ENCODE peak calls at places on chromosomes 1 and 21, in eight cellular contexts. One of them, this sample, is unnamed.

GRCh38 chr1:96596226-96596625 is 125.4 kb upstream of the PTBP2 start:
- DNase-seq in endodermal cell: peak; percentile 87
- DNase-seq in tibial nerve: no peak
- DNase-seq in HFFc6: peak; percentile 2
- DNase-seq in mesothelial cell of epicardium: no peak
- DNase-seq in pancreas: no peak
- DNase-seq in fibroblast of lung: peak; percentile 13
- DNase-seq in fibroblast of pulmonary artery: peak; percentile 45
- DNase-seq in this sample: no peak

GRCh38 chr1:99548924-99549605 is 96.8 kb upstream of the PALMD start:
- DNase-seq in endodermal cell: no peak
- DNase-seq in tibial nerve: no peak
- DNase-seq in HFFc6: no peak
- DNase-seq in mesothelial cell of epicardium: no peak
- DNase-seq in pancreas: no peak
- DNase-seq in fibroblast of lung: peak; percentile 69
- DNase-seq in fibroblast of pulmonary artery: peak; percentile 71
- DNase-seq in this sample: no peak

GRCh38 chr1:26021647-26022403 is at the start of gene EXTL1:
- DNase-seq in endodermal cell: peak; percentile 91
- DNase-seq in tibial nerve: no peak
- DNase-seq in HFFc6: peak; percentile 39
- DNase-seq in mesothelial cell of epicardium: peak; percentile 56
- DNase-seq in pancreas: peak; percentile 33
- DNase-seq in fibroblast of lung: peak; percentile 76
- DNase-seq in fibroblast of pulmonary artery: no peak
- DNase-seq in this sample: no peak

GRCh38 chr1:81114191-81114590 is 686.5 kb upstream of the ADGRL2 start:
- DNase-seq in endodermal cell: no peak
- DNase-seq in tibial nerve: no peak
- DNase-seq in HFFc6: no peak
- DNase-seq in mesothelial cell of epicardium: no peak
- DNase-seq in pancreas: no peak
- DNase-seq in fibroblast of lung: no peak
- DNase-seq in fibroblast of pulmonary artery: no peak
- DNase-seq in this sample: no peak

GRCh38 chr1:237429252-237429651 is 387.3 kb downstream of the RYR2 start:
- DNase-seq in endodermal cell: no peak
- DNase-seq in tibial nerve: no peak
- DNase-seq in HFFc6: no peak
- DNase-seq in mesothelial cell of epicardium: no peak
- DNase-seq in pancreas: no peak
- DNase-seq in fibroblast of lung: no peak
- DNase-seq in fibroblast of pulmonary artery: no peak
- DNase-seq in this sample: no peak

GRCh38 chr1:33634806-33635205 is 162.4 kb downstream of the ZSCAN20 start:
- DNase-seq in endodermal cell: peak; percentile 85
- DNase-seq in tibial nerve: peak; percentile 15
- DNase-seq in HFFc6: peak; percentile 11
- DNase-seq in mesothelial cell of epicardium: no peak
- DNase-seq in pancreas: peak; percentile 55
- DNase-seq in fibroblast of lung: peak; percentile 15
- DNase-seq in fibroblast of pulmonary artery: peak; percentile 20
- DNase-seq in this sample: no peak

GRCh38 chr1:81689531-81689941 is 111.2 kb upstream of the ADGRL2 start:
- DNase-seq in endodermal cell: no peak
- DNase-seq in tibial nerve: no peak
- DNase-seq in HFFc6: peak; percentile 59
- DNase-seq in mesothelial cell of epicardium: no peak
- DNase-seq in pancreas: no peak
- DNase-seq in fibroblast of lung: peak; percentile 85
- DNase-seq in fibroblast of pulmonary artery: peak; percentile 73
- DNase-seq in this sample: no peak

GRCh38 chr1:181981821-181982220 is 79.7 kb downstream of the ZNF648 start:
- DNase-seq in endodermal cell: no peak
- DNase-seq in tibial nerve: no peak
- DNase-seq in HFFc6: no peak
- DNase-seq in mesothelial cell of epicardium: no peak
- DNase-seq in pancreas: no peak
- DNase-seq in fibroblast of lung: no peak
- DNase-seq in fibroblast of pulmonary artery: no peak
- DNase-seq in this sample: no peak

GRCh38 chr1:43147625-43148319 is 24.3 kb downstream of the EBNA1BP2 start:
- DNase-seq in endodermal cell: peak; percentile 100
- DNase-seq in tibial nerve: peak; percentile 26
- DNase-seq in HFFc6: peak; percentile 42
- DNase-seq in mesothelial cell of epicardium: peak; percentile 92
- DNase-seq in pancreas: peak; percentile 88
- DNase-seq in fibroblast of lung: peak; percentile 70
- DNase-seq in fibroblast of pulmonary artery: peak; percentile 67
- DNase-seq in this sample: no peak

GRCh38 chr1:2459757-2460156 is 16.3 kb upstream of the PLCH2 start:
- DNase-seq in endodermal cell: no peak
- DNase-seq in tibial nerve: no peak
- DNase-seq in HFFc6: no peak
- DNase-seq in mesothelial cell of epicardium: no peak
- DNase-seq in pancreas: no peak
- DNase-seq in fibroblast of lung: peak; percentile 33
- DNase-seq in fibroblast of pulmonary artery: peak; percentile 53
- DNase-seq in this sample: peak; percentile 2

GRCh38 chr1:154453577-154454352 is 48.3 kb upstream of the TDRD10 start:
- DNase-seq in endodermal cell: no peak
- DNase-seq in tibial nerve: no peak
- DNase-seq in HFFc6: no peak
- DNase-seq in mesothelial cell of epicardium: no peak
- DNase-seq in pancreas: no peak
- DNase-seq in fibroblast of lung: peak; percentile 73
- DNase-seq in fibroblast of pulmonary artery: peak; percentile 78
- DNase-seq in this sample: no peak

GRCh38 chr21:16608209-16608830 is 878.5 kb downstream of the USP25 start:
- DNase-seq in endodermal cell: peak; percentile 50
- DNase-seq in tibial nerve: no peak
- DNase-seq in HFFc6: peak; percentile 3
- DNase-seq in mesothelial cell of epicardium: no peak
- DNase-seq in pancreas: no peak
- DNase-seq in fibroblast of lung: no peak
- DNase-seq in fibroblast of pulmonary artery: peak; percentile 17
- DNase-seq in this sample: no peak
- TF ChIP-seq CTCF in endodermal cell: peak; percentile 75
- TF ChIP-seq CTCF in tibial nerve: no peak
- TF ChIP-seq CTCF in HFFc6: peak; percentile 66
- TF ChIP-seq CTCF in mesothelial cell of epicardium: no peak
- TF ChIP-seq CTCF in pancreas: no peak
- TF ChIP-seq CTCF in fibroblast of lung: peak; percentile 10
- TF ChIP-seq CTCF in fibroblast of pulmonary artery: peak; percentile 29
- TF ChIP-seq CTCF in this sample: peak; percentile 43

GRCh38 chr1:91729621-91730348 is 156.2 kb downstream of the TGFBR3 start:
- DNase-seq in endodermal cell: no peak
- DNase-seq in tibial nerve: no peak
- DNase-seq in HFFc6: no peak
- DNase-seq in mesothelial cell of epicardium: no peak
- DNase-seq in pancreas: no peak
- DNase-seq in fibroblast of lung: no peak
- DNase-seq in fibroblast of pulmonary artery: no peak
- DNase-seq in this sample: no peak

GRCh38 chr1:91725961-91726704 is 159.8 kb downstream of the TGFBR3 start:
- DNase-seq in endodermal cell: no peak
- DNase-seq in tibial nerve: peak; percentile 67
- DNase-seq in HFFc6: peak; percentile 89
- DNase-seq in mesothelial cell of epicardium: no peak
- DNase-seq in pancreas: no peak
- DNase-seq in fibroblast of lung: peak; percentile 87
- DNase-seq in fibroblast of pulmonary artery: peak; percentile 90
- DNase-seq in this sample: peak; percentile 77

GRCh38 chr1:91730781-91731732 is 154.9 kb downstream of the TGFBR3 start:
- DNase-seq in endodermal cell: no peak
- DNase-seq in tibial nerve: peak; percentile 74
- DNase-seq in HFFc6: no peak
- DNase-seq in mesothelial cell of epicardium: no peak
- DNase-seq in pancreas: no peak
- DNase-seq in fibroblast of lung: peak; percentile 79
- DNase-seq in fibroblast of pulmonary artery: peak; percentile 79
- DNase-seq in this sample: peak; percentile 67

GRCh38 chr1:91724644-91725043 is 161.3 kb downstream of the TGFBR3 start:
- DNase-seq in endodermal cell: no peak
- DNase-seq in tibial nerve: no peak
- DNase-seq in HFFc6: no peak
- DNase-seq in mesothelial cell of epicardium: no peak
- DNase-seq in pancreas: no peak
- DNase-seq in fibroblast of lung: no peak
- DNase-seq in fibroblast of pulmonary artery: no peak
- DNase-seq in this sample: no peak

DNA sequence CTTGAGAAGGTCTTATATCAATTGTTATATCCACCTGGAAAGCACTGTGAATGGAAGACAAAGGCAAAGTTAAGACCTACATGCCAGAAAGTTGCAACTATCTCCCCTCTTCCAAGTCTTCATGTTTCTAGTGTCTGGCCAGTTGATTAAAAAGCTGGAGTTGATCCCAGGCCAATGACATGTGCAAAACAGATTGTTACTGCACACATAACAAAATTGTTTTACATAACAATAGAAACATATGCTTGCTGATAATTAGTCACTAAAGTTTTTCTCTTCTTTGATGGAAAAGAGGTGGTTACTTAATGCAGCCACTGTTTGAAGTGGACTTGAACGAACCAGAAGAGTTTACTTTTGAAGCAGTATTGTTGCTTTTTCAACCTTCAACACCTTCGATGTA is 158.2 kb downstream of the TGFBR3 start:
- DNase-seq in endodermal cell: no peak
- DNase-seq in tibial nerve: no peak
- DNase-seq in HFFc6: no peak
- DNase-seq in mesothelial cell of epicardium: no peak
- DNase-seq in pancreas: no peak
- DNase-seq in fibroblast of lung: peak; percentile 39
- DNase-seq in fibroblast of pulmonary artery: peak; percentile 51
- DNase-seq in this sample: no peak
- TF ChIP-seq CTCF in endodermal cell: no peak
- TF ChIP-seq CTCF in tibial nerve: no peak
- TF ChIP-seq CTCF in HFFc6: no peak
- TF ChIP-seq CTCF in mesothelial cell of epicardium: no peak
- TF ChIP-seq CTCF in pancreas: no peak
- TF ChIP-seq CTCF in fibroblast of lung: no peak
- TF ChIP-seq CTCF in fibroblast of pulmonary artery: no peak
- TF ChIP-seq CTCF in this sample: no peak

GRCh38 chr1:162230517-162230916 is 146.1 kb downstream of the SPATA46 start:
- DNase-seq in endodermal cell: no peak
- DNase-seq in tibial nerve: no peak
- DNase-seq in HFFc6: no peak
- DNase-seq in mesothelial cell of epicardium: no peak
- DNase-seq in pancreas: no peak
- DNase-seq in fibroblast of lung: no peak
- DNase-seq in fibroblast of pulmonary artery: no peak
- DNase-seq in this sample: no peak

GRCh38 chr1:162229534-162229933 is 147.1 kb downstream of the SPATA46 start:
- DNase-seq in endodermal cell: no peak
- DNase-seq in tibial nerve: no peak
- DNase-seq in HFFc6: no peak
- DNase-seq in mesothelial cell of epicardium: no peak
- DNase-seq in pancreas: no peak
- DNase-seq in fibroblast of lung: no peak
- DNase-seq in fibroblast of pulmonary artery: no peak
- DNase-seq in this sample: no peak

GRCh38 chr1:162232034-162232433 is 144.6 kb downstream of the SPATA46 start:
- DNase-seq in endodermal cell: no peak
- DNase-seq in tibial nerve: no peak
- DNase-seq in HFFc6: no peak
- DNase-seq in mesothelial cell of epicardium: no peak
- DNase-seq in pancreas: no peak
- DNase-seq in fibroblast of lung: no peak
- DNase-seq in fibroblast of pulmonary artery: no peak
- DNase-seq in this sample: no peak

GRCh38 chr1:162228586-162228985 is 148.1 kb downstream of the SPATA46 start:
- DNase-seq in endodermal cell: no peak
- DNase-seq in tibial nerve: no peak
- DNase-seq in HFFc6: no peak
- DNase-seq in mesothelial cell of epicardium: no peak
- DNase-seq in pancreas: no peak
- DNase-seq in fibroblast of lung: no peak
- DNase-seq in fibroblast of pulmonary artery: no peak
- DNase-seq in this sample: no peak

GRCh38 chr1:162230096-162230495 is 146.6 kb downstream of the SPATA46 start:
- DNase-seq in endodermal cell: peak; percentile 86
- DNase-seq in tibial nerve: no peak
- DNase-seq in HFFc6: no peak
- DNase-seq in mesothelial cell of epicardium: no peak
- DNase-seq in pancreas: peak; percentile 48
- DNase-seq in fibroblast of lung: peak; percentile 23
- DNase-seq in fibroblast of pulmonary artery: peak; percentile 31
- DNase-seq in this sample: no peak
- TF ChIP-seq CTCF in endodermal cell: peak; percentile 59
- TF ChIP-seq CTCF in tibial nerve: peak; percentile 6
- TF ChIP-seq CTCF in HFFc6: peak; percentile 19
- TF ChIP-seq CTCF in mesothelial cell of epicardium: no peak
- TF ChIP-seq CTCF in pancreas: no peak
- TF ChIP-seq CTCF in fibroblast of lung: peak; percentile 8
- TF ChIP-seq CTCF in fibroblast of pulmonary artery: peak; percentile 17
- TF ChIP-seq CTCF in this sample: peak; percentile 13

GRCh38 chr1:156704166-156704711 is 1.1 kb downstream of the CRABP2 start:
- DNase-seq in endodermal cell: no peak
- DNase-seq in tibial nerve: no peak
- DNase-seq in HFFc6: no peak
- DNase-seq in mesothelial cell of epicardium: no peak
- DNase-seq in pancreas: no peak
- DNase-seq in fibroblast of lung: no peak
- DNase-seq in fibroblast of pulmonary artery: no peak
- DNase-seq in this sample: no peak

GRCh38 chr1:156705321-156705917 is at the start of gene CRABP2:
- DNase-seq in endodermal cell: no peak
- DNase-seq in tibial nerve: no peak
- DNase-seq in HFFc6: no peak
- DNase-seq in mesothelial cell of epicardium: peak; percentile 64
- DNase-seq in pancreas: peak; percentile 57
- DNase-seq in fibroblast of lung: peak; percentile 37
- DNase-seq in fibroblast of pulmonary artery: no peak
- DNase-seq in this sample: no peak

GRCh38 chr1:156703336-156703735 is 2.0 kb downstream of the CRABP2 start:
- DNase-seq in endodermal cell: no peak
- DNase-seq in tibial nerve: no peak
- DNase-seq in HFFc6: no peak
- DNase-seq in mesothelial cell of epicardium: no peak
- DNase-seq in pancreas: no peak
- DNase-seq in fibroblast of lung: no peak
- DNase-seq in fibroblast of pulmonary artery: no peak
- DNase-seq in this sample: no peak

GRCh38 chr1:156704930-156705320 is 458 bp downstream of the CRABP2 start:
- DNase-seq in endodermal cell: peak; percentile 76
- DNase-seq in tibial nerve: peak; percentile 47
- DNase-seq in HFFc6: peak; percentile 68
- DNase-seq in mesothelial cell of epicardium: no peak
- DNase-seq in pancreas: peak; percentile 74
- DNase-seq in fibroblast of lung: peak; percentile 72
- DNase-seq in fibroblast of pulmonary artery: peak; percentile 58
- DNase-seq in this sample: no peak

DNA sequence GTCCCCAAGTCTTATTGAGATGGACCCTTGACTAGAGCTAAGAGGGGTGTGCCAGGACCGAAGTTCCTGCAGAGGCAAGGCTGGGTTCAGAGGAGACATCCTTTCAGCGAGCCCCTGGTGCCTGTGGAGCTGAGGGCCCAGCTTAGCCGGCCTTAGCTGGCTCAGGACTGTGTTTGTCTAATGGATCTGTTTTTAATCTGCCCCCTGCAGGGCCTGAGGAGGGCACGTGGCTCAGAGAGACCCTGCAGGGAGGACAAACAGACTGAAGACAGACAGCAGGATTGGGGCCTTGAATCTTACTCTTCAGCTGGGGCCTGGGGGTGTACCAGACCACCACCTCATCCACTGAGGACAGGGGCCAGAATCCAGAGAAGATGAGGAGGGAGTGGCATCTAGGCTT is 1.6 kb downstream of the CRABP2 start:
- DNase-seq in endodermal cell: peak; percentile 84
- DNase-seq in tibial nerve: no peak
- DNase-seq in HFFc6: no peak
- DNase-seq in mesothelial cell of epicardium: no peak
- DNase-seq in pancreas: no peak
- DNase-seq in fibroblast of lung: no peak
- DNase-seq in fibroblast of pulmonary artery: no peak
- DNase-seq in this sample: no peak
- TF ChIP-seq CTCF in endodermal cell: no peak
- TF ChIP-seq CTCF in tibial nerve: no peak
- TF ChIP-seq CTCF in HFFc6: no peak
- TF ChIP-seq CTCF in mesothelial cell of epicardium: no peak
- TF ChIP-seq CTCF in pancreas: no peak
- TF ChIP-seq CTCF in fibroblast of lung: no peak
- TF ChIP-seq CTCF in fibroblast of pulmonary artery: no peak
- TF ChIP-seq CTCF in this sample: no peak

This sample was measured in AG09309.